ENCODE peak calls at places on chromosomes 4 and X, in four cellular contexts. L, V, E and P are unnamed samples. For H3K4me1, the result is how much of the 10 kb centered on the place peaks cover.

GRCh38 chrX:101417981-101418841 is 10.2 kb downstream of the HNRNPH2 start:
- DNase-seq in L (no peak), V (peak), E (peak), P (no peak)

GRCh38 chr4:17511950-17512795 is at the start of gene QDPR:
- DNase-seq in L (peak), V (peak), E (peak), P (peak)

GRCh38 chr4:55399581-55399980 is 3.8 kb downstream of the TMEM165 start:
- DNase-seq in L (no peak), V (no peak), E (no peak), P (no peak)

GRCh38 chrX:31038585-31039326 is 33.1 kb downstream of the FTHL17 start:
- DNase-seq in L (no peak), V (no peak), E (peak), P (no peak)

GRCh38 chrX:120561634-120562568 is 1.1 kb upstream of the CUL4B start:
- DNase-seq in L (no peak), V (no peak), E (no peak), P (no peak)

GRCh38 chr4:120561648-120562047 is 360.9 kb downstream of the PRDM5 start:
- DNase-seq in L (no peak), V (no peak), E (no peak), P (no peak)

GRCh38 chr4:187000281-187000680 is 276.6 kb upstream of the FAT1 start:
- DNase-seq in L (no peak), V (no peak), E (no peak), P (no peak)

GRCh38 chrX:29136904-29137303 is 549.7 kb downstream of the IL1RAPL1 start:
- DNase-seq in L (no peak), V (no peak), E (no peak), P (no peak)

GRCh38 chr4:15378493-15378892 is 49.3 kb upstream of the C1QTNF7 start:
- DNase-seq in L (no peak), V (no peak), E (no peak), P (no peak)

GRCh38 chrX:11386001-11386523 is 92.8 kb downstream of the AMELX start:
- DNase-seq in L (no peak), V (no peak), E (peak), P (no peak)

GRCh38 chr4:986428-986948 is 356 bp upstream of the IDUA start:
- DNase-seq in L (no peak), V (no peak), E (no peak), P (no peak)

GRCh38 chr4:139028191-139028661 is 12.6 kb downstream of the NOCT start:
- DNase-seq in L (no peak), V (no peak), E (no peak), P (no peak)

GRCh38 chrX:2707334-2707760 is 16.3 kb downstream of the CD99 start:
- DNase-seq in L (peak), V (peak), E (peak), P (peak)

GRCh38 chr4:16090306-16090705 is 6.5 kb upstream of the PROM1 start:
- DNase-seq in L (no peak), V (no peak), E (no peak), P (no peak)

GRCh38 chrX:80550722-80551121 is 130.5 kb downstream of the TENT5D start:
- DNase-seq in L (no peak), V (no peak), E (no peak), P (no peak)

GRCh38 chr4:61175495-61175894 is 24.6 kb upstream of the ADGRL3 start:
- DNase-seq in L (no peak), V (no peak), E (no peak), P (no peak)

DNA sequence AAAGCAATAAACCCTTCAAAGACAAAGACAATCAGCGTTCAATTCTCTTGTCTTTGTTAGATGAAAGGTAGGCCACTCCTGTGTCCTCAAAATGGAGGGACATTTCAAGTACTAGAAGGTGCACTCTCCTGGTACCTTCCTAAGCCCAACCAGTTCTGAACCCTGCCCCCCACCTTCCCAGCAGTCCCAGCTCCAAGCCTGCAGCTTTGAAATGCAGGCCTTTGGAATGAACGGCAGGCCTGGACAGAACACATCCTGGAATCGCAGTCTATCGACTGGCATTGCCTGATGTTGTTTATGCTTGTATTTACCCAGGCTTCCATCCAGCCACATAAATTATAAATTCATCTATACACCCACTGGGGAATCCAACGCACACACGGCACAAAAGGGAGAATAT is 47.4 kb downstream of the RASGEF1B start:
- DNase-seq in L (no peak), V (no peak), E (no peak), P (no peak)
- H3K4me1 ChIP-seq in L (under half), V (under half), E (under half), P (under half)

GRCh38 chr4:8278421-8279287 is 9.1 kb downstream of the HTRA3 start:
- DNase-seq in L (no peak), V (no peak), E (no peak), P (no peak)

GRCh38 chr4:8280876-8281440 is 11.4 kb downstream of the HTRA3 start:
- DNase-seq in L (no peak), V (no peak), E (no peak), P (no peak)

GRCh38 chr4:8280158-8280875 is 10.8 kb downstream of the HTRA3 start:
- DNase-seq in L (no peak), V (no peak), E (no peak), P (no peak)

GRCh38 chr4:8278009-8278395 is 8.4 kb downstream of the HTRA3 start:
- DNase-seq in L (no peak), V (no peak), E (no peak), P (no peak)

GRCh38 chr4:8279321-8280157 is 10.0 kb downstream of the HTRA3 start:
- DNase-seq in L (no peak), V (no peak), E (no peak), P (no peak)
- H3K4me1 ChIP-seq in L (under half), V (under half), E (under half), P (under half)

GRCh38 chrX:66015906-66016689 is 23.8 kb downstream of the VSIG4 start:
- DNase-seq in L (no peak), V (no peak), E (no peak), P (no peak)
- H3K4me1 ChIP-seq in L (under half), V (under half), E (under half), P (under half)

GRCh38 chr4:41456559-41457101 is 81.3 kb upstream of the LIMCH1 start:
- DNase-seq in L (no peak), V (no peak), E (no peak), P (no peak)
- H3K4me1 ChIP-seq in L (under half), V (under half), E (under half), P (under half)

GRCh38 chr4:54065282-54066087 is 1.1 kb upstream of the CHIC2 start:
- DNase-seq in L (no peak), V (no peak), E (no peak), P (no peak)

GRCh38 chr4:54063224-54063623 is 1.2 kb downstream of the CHIC2 start:
- DNase-seq in L (no peak), V (no peak), E (no peak), P (no peak)

GRCh38 chr4:54063737-54064316 is 578 bp downstream of the CHIC2 start:
- DNase-seq in L (no peak), V (peak), E (peak), P (no peak)

GRCh38 chr4:54066088-54066415 is 1.6 kb upstream of the CHIC2 start:
- DNase-seq in L (no peak), V (no peak), E (no peak), P (no peak)

GRCh38 chr4:54064317-54065275 is at the start of gene CHIC2:
- DNase-seq in L (peak), V (peak), E (peak), P (no peak)
- H3K4me1 ChIP-seq in L (under half), V (under half), E (under half), P (under half)